ENCODE peak calls at places on chromosomes 12 and 14, in five cellular contexts. Q is glutamatergic neuron; M is CD8-positive, alpha-beta T cell; K is A673; U is cardiac muscle cell. O is an unnamed sample.

GRCh38 chr12:16189849-16190248 is 87.6 kb downstream of the SLC15A5 start:
- DNase-seq in U (peak), M (no peak), K (peak), Q (no peak), O (no peak)

GRCh38 chr12:92485356-92486348 is 217.1 kb upstream of the PLEKHG7 start:
- DNase-seq in K (no peak), U (peak), M (no peak), Q (no peak), O (no peak)

GRCh38 chr12:15180975-15181683 is 40.1 kb downstream of the RERG start:
- DNase-seq in Q (no peak), M (no peak), K (no peak), U (no peak), O (peak)

GRCh38 chr14:92108345-92109254 is 2.2 kb upstream of the ATXN3 start:
- DNase-seq in M (no peak), Q (no peak), K (peak), U (peak), O (no peak)

GRCh38 chr12:51322452-51322851 is 1.5 kb downstream of the BIN2 start:
- DNase-seq in U (no peak), M (no peak), Q (no peak), K (no peak), O (no peak)

GRCh38 chr12:19744760-19745218 is 305.5 kb downstream of the AEBP2 start:
- DNase-seq in M (no peak), K (no peak), Q (no peak), U (peak), O (no peak)

GRCh38 chr12:128286970-128287369 is 20.0 kb downstream of the TMEM132C start:
- DNase-seq in Q (no peak), U (peak), K (no peak), M (no peak), O (no peak)

GRCh38 chr12:68483592-68484373 is 126.9 kb upstream of the RAP1B start:
- DNase-seq in Q (no peak), M (no peak), K (peak), U (peak), O (no peak)

GRCh38 chr12:24510581-24511125 is 438.2 kb downstream of the BCAT1 start:
- DNase-seq in K (no peak), Q (no peak), U (no peak), M (no peak), O (no peak)

GRCh38 chr14:103862393-103862782 is 15.0 kb upstream of the PPP1R13B start:
- DNase-seq in U (no peak), K (no peak), M (no peak), Q (no peak), O (peak)

GRCh38 chr14:104549536-104550339 is 29.8 kb upstream of the C14orf180 start:
- DNase-seq in M (no peak), U (no peak), K (no peak), Q (peak), O (peak)

GRCh38 chr12:51036165-51036765 is 10.1 kb upstream of the SLC11A2 start:
- DNase-seq in M (no peak), K (no peak), U (no peak), Q (no peak), O (no peak)

GRCh38 chr12:115176741-115177400 is 492.9 kb upstream of the TBX3 start:
- DNase-seq in M (no peak), Q (no peak), U (peak), K (no peak), O (no peak)

GRCh38 chr12:4383304-4383865 is 3.9 kb upstream of the FGF23 start:
- DNase-seq in Q (no peak), K (no peak), U (no peak), M (no peak), O (no peak)

GRCh38 chr12:128702344-128702743 is 121.4 kb downstream of the SLC15A4 start:
- DNase-seq in U (no peak), M (no peak), K (no peak), Q (no peak), O (no peak)

GRCh38 chr12:97140355-97140754 is 233.3 kb downstream of the NEDD1 start:
- DNase-seq in Q (no peak), M (no peak), U (no peak), K (no peak), O (no peak)

GRCh38 chr12:120365675-120366340 is 3.2 kb downstream of the MSI1 start:
- DNase-seq in K (no peak), U (no peak), Q (no peak), M (no peak), O (no peak)

GRCh38 chr12:94900496-94900895 is 103.0 kb downstream of the NDUFA12 start:
- DNase-seq in M (no peak), K (no peak), Q (no peak), U (no peak), O (no peak)

GRCh38 chr14:29028973-29029582 is 262.5 kb downstream of the FOXG1 start:
- DNase-seq in U (peak), Q (no peak), K (no peak), M (no peak), O (no peak)

GRCh38 chr14:85471744-85472143 is 58.2 kb upstream of the FLRT2 start:
- DNase-seq in M (no peak), Q (no peak), K (peak), U (peak), O (peak)

GRCh38 chr12:123064885-123065619 is 84.6 kb downstream of the ARL6IP4 start:
- DNase-seq in Q (no peak), K (no peak), M (no peak), U (no peak), O (no peak)

GRCh38 chr12:1922985-1923384 is 4.5 kb upstream of the CACNA2D4 start:
- DNase-seq in U (no peak), K (no peak), Q (no peak), M (no peak), O (no peak)

GRCh38 chr12:88958153-88958552 is 377.9 kb upstream of the KITLG start:
- DNase-seq in Q (no peak), K (no peak), U (no peak), M (no peak), O (no peak)

GRCh38 chr14:73418227-73418626 is 40.1 kb downstream of the NUMB start:
- DNase-seq in M (no peak), K (no peak), Q (no peak), U (no peak), O (no peak)

GRCh38 chr12:29595071-29595755 is 97.7 kb upstream of the OVCH1 start:
- DNase-seq in Q (no peak), M (no peak), U (no peak), K (no peak), O (no peak)

GRCh38 chr12:29591140-29592020 is 93.9 kb upstream of the OVCH1 start:
- DNase-seq in U (peak), M (no peak), Q (peak), K (no peak), O (peak)

GRCh38 chr12:29593001-29593400 is 95.5 kb upstream of the OVCH1 start:
- DNase-seq in Q (no peak), U (no peak), K (no peak), M (no peak), O (no peak)

GRCh38 chr12:29589271-29589670 is 91.8 kb upstream of the OVCH1 start:
- DNase-seq in K (no peak), Q (no peak), U (no peak), M (no peak), O (no peak)

GRCh38 chr12:29589852-29590251 is 92.4 kb upstream of the OVCH1 start:
- DNase-seq in U (peak), K (no peak), Q (no peak), M (no peak), O (no peak)
- TF ChIP-seq CTCF in U (no peak), K (no peak), Q (no peak), M (no peak), O (no peak)

GRCh38 chr12:102896067-102896466 is 21.0 kb downstream of the PAH start:
- DNase-seq in U (no peak), K (no peak), Q (no peak), M (no peak), O (no peak)
- TF ChIP-seq CTCF in U (no peak), K (peak), Q (no peak), M (no peak), O (no peak)

GRCh38 chr12:57224973-57225679 is 4.4 kb upstream of the SHMT2 start:
- DNase-seq in M (peak), K (no peak), U (peak), Q (peak), O (no peak)
- TF ChIP-seq CTCF in M (peak), K (peak), U (peak), Q (peak), O (no peak)

DNA sequence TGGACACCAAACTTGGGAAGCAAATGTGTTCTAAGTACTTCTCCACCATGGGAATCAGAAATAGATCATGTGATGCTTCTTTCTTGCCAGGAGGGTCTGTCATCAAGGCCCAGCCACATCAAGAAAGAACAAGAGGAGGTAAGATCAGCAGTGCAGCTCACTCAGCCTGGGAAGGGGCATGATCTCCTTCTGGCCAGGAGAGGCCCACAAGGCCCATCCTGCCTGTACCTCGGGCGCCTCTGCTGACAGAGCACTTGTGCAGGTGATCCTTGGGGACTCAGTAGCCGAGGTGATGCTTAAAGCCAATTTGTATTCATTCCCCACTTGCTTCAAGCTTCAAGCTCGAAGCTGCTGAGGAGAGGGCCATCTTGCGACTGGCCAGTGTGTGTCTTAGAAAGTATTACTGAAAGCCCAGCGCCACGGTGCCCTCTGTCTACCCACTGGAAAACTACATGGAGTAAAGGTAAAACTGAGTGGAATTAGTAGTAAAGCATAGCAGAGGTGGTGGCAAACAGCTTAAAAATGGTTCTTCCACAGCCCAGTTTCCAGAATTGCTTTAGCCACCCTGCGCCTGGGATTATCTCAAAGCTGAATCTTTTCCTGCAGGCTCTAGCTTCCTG is 26.2 kb downstream of the RTRAF start:
- DNase-seq in Q (peak), U (peak), M (no peak), K (peak), O (peak)
- TF ChIP-seq CTCF in Q (no peak), U (peak), M (no peak), K (peak), O (peak)

DNA sequence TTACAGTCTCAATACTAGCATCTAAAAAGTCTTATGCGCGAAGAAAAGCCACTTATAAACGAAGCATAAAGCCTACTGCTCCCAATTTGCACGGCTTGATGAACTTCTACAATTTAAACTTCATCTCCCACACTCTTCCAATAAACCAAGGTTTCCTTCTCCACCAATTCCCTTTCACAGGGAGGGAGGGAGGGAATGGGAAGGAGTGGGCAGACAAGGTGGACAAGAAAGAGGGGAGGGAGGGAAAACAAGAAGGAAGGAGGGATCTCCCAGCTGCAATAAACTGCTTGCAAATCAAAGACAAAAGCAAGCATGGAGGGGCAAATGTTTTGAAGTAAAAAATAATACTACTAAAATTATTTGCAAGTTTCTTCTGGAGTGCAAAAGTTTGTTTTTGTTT is 64.5 kb downstream of the MED13L start:
- DNase-seq in M (no peak), Q (no peak), U (no peak), K (no peak), O (no peak)
- TF ChIP-seq CTCF in M (no peak), Q (no peak), U (no peak), K (no peak), O (no peak)

GRCh38 chr14:39731912-39732311 is 299.7 kb upstream of the FBXO33 start:
- DNase-seq in K (peak), U (no peak), M (no peak), Q (no peak), O (no peak)
- TF ChIP-seq CTCF in K (peak), U (no peak), M (no peak), Q (peak), O (no peak)